ENCODE peak calls at places on chromosomes 6 and 20, in seven cellular contexts. S is uterus, K is right lobe of liver, Y is A549, X is HCT116, L is spleen, C is heart left ventricle. B is an unnamed sample.

GRCh38 chr6:11434565-11435326 is 102.8 kb upstream of the TMEM170B start:
- DNase-seq in S (no peak), K (no peak), Y (peak), X (no peak), L (no peak), C (no peak), B (no peak)

GRCh38 chr6:26743941-26744699 is 84.6 kb upstream of the ZNF322 start:
- DNase-seq in S (no peak), K (no peak), Y (peak), X (no peak), L (no peak), C (no peak), B (no peak)

GRCh38 chr20:58020656-58021454 is 207.6 kb downstream of the ANKRD60 start:
- DNase-seq in S (no peak), K (no peak), Y (no peak), X (no peak), L (peak), C (no peak), B (no peak)

GRCh38 chr20:44609006-44609510 is 26.7 kb downstream of the PKIG start:
- DNase-seq in S (no peak), K (no peak), Y (no peak), X (no peak), L (no peak), C (no peak), B (no peak)

GRCh38 chr6:39834866-39835265 is 42.7 kb downstream of the DAAM2 start:
- DNase-seq in S (no peak), K (no peak), Y (no peak), X (no peak), L (no peak), C (no peak), B (no peak)

GRCh38 chr6:35259946-35260626 is 551 bp downstream of the ZNF76 start:
- DNase-seq in S (peak), K (peak), Y (peak), X (peak), L (no peak), C (peak), B (peak)

GRCh38 chr6:101011165-101011564 is 130.0 kb upstream of the ASCC3 start:
- DNase-seq in S (no peak), K (no peak), Y (no peak), X (no peak), L (no peak), C (no peak), B (no peak)

GRCh38 chr6:138160329-138161117 is 1.2 kb upstream of the ARFGEF3 start:
- DNase-seq in S (no peak), K (no peak), Y (no peak), X (no peak), L (no peak), C (no peak), B (no peak)

GRCh38 chr6:42390228-42390934 is 61.3 kb downstream of the TRERF1 start:
- DNase-seq in S (no peak), K (no peak), Y (no peak), X (no peak), L (no peak), C (no peak), B (no peak)

GRCh38 chr6:16392010-16392409 is 153.6 kb downstream of the GMPR start:
- DNase-seq in S (no peak), K (peak), Y (no peak), X (no peak), L (no peak), C (peak), B (no peak)

GRCh38 chr20:13312300-13312699 is 91.2 kb downstream of the ISM1 start:
- DNase-seq in S (no peak), K (no peak), Y (no peak), X (no peak), L (no peak), C (no peak), B (no peak)

GRCh38 chr6:20572940-20573339 is 38.7 kb downstream of the CDKAL1 start:
- DNase-seq in S (no peak), K (no peak), Y (no peak), X (no peak), L (no peak), C (no peak), B (no peak)

GRCh38 chr20:62752181-62752670 is 43.6 kb downstream of the NTSR1 start:
- DNase-seq in S (no peak), K (peak), Y (no peak), X (no peak), L (peak), C (peak), B (no peak)

GRCh38 chr6:26327450-26328264 is 37.3 kb upstream of the BTN3A2 start:
- DNase-seq in S (no peak), K (no peak), Y (peak), X (peak), L (no peak), C (no peak), B (no peak)

GRCh38 chr20:49490689-49491088 is 8.2 kb upstream of the KCNB1 start:
- DNase-seq in S (no peak), K (no peak), Y (peak), X (no peak), L (no peak), C (no peak), B (peak)

GRCh38 chr20:32685541-32686529 is 12.1 kb upstream of the C20orf203 start:
- DNase-seq in S (no peak), K (no peak), Y (no peak), X (no peak), L (no peak), C (peak), B (no peak)

GRCh38 chr20:31704225-31705119 is 18.2 kb downstream of the BCL2L1 start:
- DNase-seq in S (no peak), K (peak), Y (peak), X (peak), L (no peak), C (peak), B (peak)

GRCh38 chr20:14801591-14802325 is 464.3 kb upstream of the FLRT3 start:
- DNase-seq in S (no peak), K (no peak), Y (no peak), X (no peak), L (no peak), C (no peak), B (no peak)

GRCh38 chr20:50980071-50980681 is 21.6 kb downstream of the MOCS3 start:
- DNase-seq in S (no peak), K (no peak), Y (peak), X (no peak), L (no peak), C (no peak), B (no peak)

GRCh38 chr6:3451498-3451897 is 5.4 kb downstream of the SLC22A23 start:
- DNase-seq in S (no peak), K (no peak), Y (no peak), X (no peak), L (no peak), C (no peak), B (no peak)

GRCh38 chr6:3454206-3455016 is 2.4 kb downstream of the SLC22A23 start:
- DNase-seq in S (no peak), K (no peak), Y (no peak), X (no peak), L (no peak), C (no peak), B (no peak)

GRCh38 chr6:3455490-3456394 is 1.1 kb downstream of the SLC22A23 start:
- DNase-seq in S (peak), K (peak), Y (peak), X (no peak), L (no peak), C (peak), B (peak)

GRCh38 chr6:3455121-3455489 is 1.7 kb downstream of the SLC22A23 start:
- DNase-seq in S (no peak), K (no peak), Y (no peak), X (no peak), L (no peak), C (no peak), B (no peak)

DNA sequence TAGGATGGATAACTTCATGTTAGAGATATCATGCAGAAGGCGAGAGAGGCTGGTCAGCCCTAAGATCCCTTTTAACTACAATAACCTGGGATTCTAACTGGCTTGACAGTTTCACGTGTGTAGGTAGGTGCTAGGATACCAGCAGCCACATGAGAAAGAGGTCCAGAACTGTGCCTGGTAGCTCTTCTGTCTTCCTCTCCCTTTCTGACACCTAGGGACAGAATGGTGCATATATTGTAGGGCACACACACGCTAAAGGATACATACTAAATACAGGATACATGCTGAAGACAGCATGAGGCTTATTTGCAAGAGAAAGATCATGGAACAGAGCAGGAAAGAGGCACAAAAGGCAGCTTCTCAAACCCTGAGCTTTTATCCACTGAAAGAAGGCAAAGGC is 3.4 kb downstream of the SLC22A23 start:
- DNase-seq in S (no peak), K (no peak), Y (no peak), X (no peak), L (no peak), C (no peak), B (no peak)
- H3K4me3 ChIP-seq in S (no peak), K (no peak), Y (no peak), X (no peak), L (no peak), C (no peak), B (no peak)

GRCh38 chr20:1505871-1506270 is 14.7 kb upstream of the SIRPB2 start:
- DNase-seq in S (no peak), K (no peak), Y (no peak), X (no peak), L (no peak), C (no peak), B (no peak)
- TF ChIP-seq POLR2A in S (no peak), K (no peak), Y (no peak), X (no peak), L (no peak), C (no peak), B (no peak)

GRCh38 chr6:159691133-159691962 is 1.7 kb downstream of the SOD2 start:
- DNase-seq in S (no peak), K (no peak), Y (peak), X (peak), L (no peak), C (no peak), B (no peak)
- H3K4me3 ChIP-seq in S (peak), K (peak), Y (peak), X (peak), L (peak), C (peak), B (peak)

GRCh38 chr20:5949943-5950270 is 426 bp downstream of the TRMT6 start:
- DNase-seq in S (no peak), K (no peak), Y (no peak), X (no peak), L (no peak), C (no peak), B (no peak)
- TF ChIP-seq POLR2A in S (no peak), K (no peak), Y (no peak), X (no peak), L (no peak), C (no peak), B (no peak)

DNA sequence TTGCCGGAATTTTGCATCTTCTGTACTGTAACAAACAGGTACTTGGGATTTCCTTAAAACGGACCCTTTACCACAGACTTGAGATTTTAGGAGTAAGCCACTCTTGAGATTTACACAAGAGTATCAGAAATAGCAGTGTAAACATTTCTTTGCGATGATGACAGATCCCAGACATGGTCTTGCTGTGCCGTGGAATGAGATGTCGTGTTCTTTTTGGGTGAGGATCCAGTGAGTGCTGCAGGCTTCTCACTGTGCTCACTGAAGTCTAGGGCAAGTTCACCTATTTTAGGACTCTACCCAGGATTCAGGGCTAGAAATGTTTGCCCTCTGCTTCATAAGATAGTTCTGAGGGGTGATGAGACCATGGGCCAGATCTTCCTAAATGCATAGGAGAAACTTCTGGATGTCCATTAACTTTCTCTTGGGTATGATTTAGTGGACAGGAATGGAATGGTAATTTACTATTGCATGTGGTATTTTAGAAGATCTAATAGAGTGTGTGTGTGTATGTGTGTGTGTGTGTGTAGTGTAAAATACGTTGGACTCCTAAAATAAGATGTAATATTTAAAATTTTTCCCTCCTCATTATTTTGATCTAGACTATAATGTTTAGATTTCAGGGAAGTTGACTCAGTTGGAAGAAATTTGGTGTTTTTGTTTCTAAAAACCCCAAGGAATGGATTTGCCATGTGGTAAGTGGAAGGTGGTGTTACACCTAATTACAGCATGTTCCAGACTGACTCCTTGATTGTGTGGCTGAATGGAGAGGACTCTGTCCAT is 8.5 kb downstream of the LRRC1 start:
- DNase-seq in S (no peak), K (no peak), Y (no peak), X (no peak), L (no peak), C (no peak), B (no peak)
- H3K4me3 ChIP-seq in S (no peak), K (no peak), Y (no peak), X (no peak), L (no peak), C (no peak), B (no peak)

GRCh38 chr20:5096463-5096862 is 23.3 kb downstream of the PCNA start:
- DNase-seq in S (no peak), K (no peak), Y (no peak), X (no peak), L (peak), C (no peak), B (no peak)
- TF ChIP-seq POLR2A in S (no peak), K (no peak), Y (no peak), X (no peak), L (no peak), C (no peak), B (no peak)